ENCODE peak calls at places on chromosomes 2 and 18, in six cellular contexts. E is T-helper 2 cell; Y is GM23338; H is NCI-H1105; P is activated naive CD8-positive, alpha-beta T cell treated with anti-CD3 and anti-CD28 coated beads, Interleukin-2, amount 10 ng/mL, durations not matched to agents 7 days and 5 days; R is H54. S is an unnamed sample.

GRCh38 chr2:128032092-128032491 is 4.2 kb upstream of the SAP130 start:
- DNase-seq in E (no peak), Y (no peak), H (no peak), P (no peak), R (no peak), S (no peak)

GRCh38 chr2:159595410-159596046 is 20.8 kb downstream of the BAZ2B start:
- DNase-seq in E (no peak), Y (no peak), H (no peak), P (no peak), R (no peak), S (no peak)

GRCh38 chr2:168758970-168759820 is 43.2 kb upstream of the NOSTRIN start:
- DNase-seq in E (no peak), Y (peak), H (peak), P (no peak), R (peak), S (peak)

GRCh38 chr2:241049739-241050623 is 51.6 kb downstream of the SNED1 start:
- DNase-seq in E (no peak), Y (peak), H (no peak), P (peak), R (no peak), S (no peak)

GRCh38 chr2:240760121-240760520 is 59.9 kb downstream of the KIF1A start:
- DNase-seq in E (no peak), Y (no peak), H (no peak), P (no peak), R (no peak), S (no peak)

GRCh38 chr2:191051825-191052778 is 38.1 kb upstream of the STAT1 start:
- DNase-seq in E (no peak), Y (peak), H (peak), P (no peak), R (no peak), S (no peak)

GRCh38 chr18:68940039-68940438 is 142.2 kb downstream of the CCDC102B start:
- DNase-seq in E (no peak), Y (no peak), H (no peak), P (no peak), R (no peak), S (no peak)

GRCh38 chr2:204680576-204680975 is 135.3 kb downstream of the PARD3B start:
- DNase-seq in E (no peak), Y (no peak), H (no peak), P (no peak), R (no peak), S (no peak)

GRCh38 chr2:111898703-111899514 is 502 bp downstream of the MERTK start:
- DNase-seq in E (no peak), Y (peak), H (no peak), P (peak), R (no peak), S (no peak)

GRCh38 chr18:6434987-6435709 is 20.4 kb upstream of the L3MBTL4 start:
- DNase-seq in E (no peak), Y (no peak), H (no peak), P (no peak), R (no peak), S (no peak)

GRCh38 chr18:2979027-2979570 is 33.8 kb downstream of the LPIN2 start:
- DNase-seq in E (no peak), Y (no peak), H (no peak), P (no peak), R (no peak), S (peak)

GRCh38 chr18:27223570-27224340 is 38.6 kb upstream of the CHST9 start:
- DNase-seq in E (no peak), Y (peak), H (no peak), P (no peak), R (no peak), S (no peak)